ENCODE peak calls at places on chromosomes 4 and X, in five cellular contexts. One of them, this sample, is unnamed.

GRCh38 chr4:163072222-163072621 is 94.5 kb downstream of the NAF1 start:
- DNase-seq in H1: no peak
- DNase-seq in K562: no peak
- DNase-seq in GM12878: no peak
- DNase-seq in HepG2: no peak
- DNase-seq in this sample: no peak

GRCh38 chr4:145935253-145936141 is 3.1 kb downstream of the ZNF827 start:
- DNase-seq in GM12878: peak; percentile 48
- DNase-seq in H1: no peak
- DNase-seq in K562: no peak
- DNase-seq in HepG2: peak; percentile 61
- DNase-seq in this sample: no peak

GRCh38 chr4:72954811-72955210 is 114.7 kb downstream of the COX18 start:
- DNase-seq in K562: no peak
- DNase-seq in GM12878: no peak
- DNase-seq in HepG2: no peak
- DNase-seq in H1: no peak
- DNase-seq in this sample: no peak

GRCh38 chr4:185564355-185564754 is 29.0 kb upstream of the PDLIM3 start:
- DNase-seq in H1: no peak
- DNase-seq in K562: no peak
- DNase-seq in HepG2: no peak
- DNase-seq in GM12878: no peak
- DNase-seq in this sample: no peak

GRCh38 chrX:115491766-115492165 is 69.2 kb upstream of the PLS3 start:
- DNase-seq in H1: no peak
- DNase-seq in HepG2: no peak
- DNase-seq in K562: no peak
- DNase-seq in GM12878: no peak
- DNase-seq in this sample: no peak

GRCh38 chr4:86498560-86499166 is 95.5 kb upstream of the PTPN13 start:
- DNase-seq in H1: no peak
- DNase-seq in GM12878: no peak
- DNase-seq in HepG2: peak; percentile 7
- DNase-seq in K562: peak; percentile 52
- DNase-seq in this sample: peak; percentile 47

GRCh38 chr4:106246441-106246840 is 69.6 kb downstream of the TBCK start:
- DNase-seq in HepG2: no peak
- DNase-seq in K562: no peak
- DNase-seq in H1: no peak
- DNase-seq in GM12878: no peak
- DNase-seq in this sample: no peak

GRCh38 chr4:47642985-47643745 is 158.1 kb downstream of the ATP10D start:
- DNase-seq in GM12878: no peak
- DNase-seq in HepG2: no peak
- DNase-seq in H1: no peak
- DNase-seq in K562: no peak
- DNase-seq in this sample: no peak

GRCh38 chrX:128365523-128365922 is 313.3 kb upstream of the ACTRT1 start:
- DNase-seq in H1: no peak
- DNase-seq in GM12878: no peak
- DNase-seq in K562: no peak
- DNase-seq in HepG2: peak; percentile 4
- DNase-seq in this sample: no peak

GRCh38 chr4:122978109-122978508 is 55.7 kb upstream of the NUDT6 start:
- DNase-seq in H1: no peak
- DNase-seq in K562: no peak
- DNase-seq in GM12878: no peak
- DNase-seq in HepG2: no peak
- DNase-seq in this sample: no peak

GRCh38 chr4:2071912-2072867 is 13.1 kb downstream of the NAT8L start:
- DNase-seq in GM12878: no peak
- DNase-seq in K562: no peak
- DNase-seq in H1: no peak
- DNase-seq in HepG2: peak; percentile 82
- DNase-seq in this sample: no peak

GRCh38 chrX:43970528-43970927 is 2.7 kb downstream of the NDP start:
- DNase-seq in HepG2: no peak
- DNase-seq in H1: no peak
- DNase-seq in K562: no peak
- DNase-seq in GM12878: no peak
- DNase-seq in this sample: no peak

GRCh38 chrX:79366888-79367749 is at the start of gene ITM2A:
- DNase-seq in HepG2: no peak
- DNase-seq in H1: peak; percentile 15
- DNase-seq in GM12878: no peak
- DNase-seq in K562: peak; percentile 47
- DNase-seq in this sample: no peak

GRCh38 chrX:53313746-53314105 is 32.3 kb upstream of the IQSEC2 start:
- DNase-seq in GM12878: no peak
- DNase-seq in HepG2: no peak
- DNase-seq in K562: no peak
- DNase-seq in H1: no peak
- DNase-seq in this sample: no peak

GRCh38 chr4:147617841-147618421 is 734 bp downstream of the TMEM184C start:
- DNase-seq in GM12878: peak; percentile 2
- DNase-seq in K562: no peak
- DNase-seq in H1: no peak
- DNase-seq in HepG2: no peak
- DNase-seq in this sample: no peak

GRCh38 chrX:42519666-42520231 is 258.2 kb downstream of the PPP1R2C start:
- DNase-seq in GM12878: no peak
- DNase-seq in H1: no peak
- DNase-seq in HepG2: no peak
- DNase-seq in K562: peak; percentile 4
- DNase-seq in this sample: no peak

GRCh38 chr4:169314906-169315305 is 44.1 kb upstream of the SH3RF1 start:
- DNase-seq in H1: no peak
- DNase-seq in K562: no peak
- DNase-seq in GM12878: no peak
- DNase-seq in HepG2: peak; percentile 91
- DNase-seq in this sample: peak; percentile 37

DNA sequence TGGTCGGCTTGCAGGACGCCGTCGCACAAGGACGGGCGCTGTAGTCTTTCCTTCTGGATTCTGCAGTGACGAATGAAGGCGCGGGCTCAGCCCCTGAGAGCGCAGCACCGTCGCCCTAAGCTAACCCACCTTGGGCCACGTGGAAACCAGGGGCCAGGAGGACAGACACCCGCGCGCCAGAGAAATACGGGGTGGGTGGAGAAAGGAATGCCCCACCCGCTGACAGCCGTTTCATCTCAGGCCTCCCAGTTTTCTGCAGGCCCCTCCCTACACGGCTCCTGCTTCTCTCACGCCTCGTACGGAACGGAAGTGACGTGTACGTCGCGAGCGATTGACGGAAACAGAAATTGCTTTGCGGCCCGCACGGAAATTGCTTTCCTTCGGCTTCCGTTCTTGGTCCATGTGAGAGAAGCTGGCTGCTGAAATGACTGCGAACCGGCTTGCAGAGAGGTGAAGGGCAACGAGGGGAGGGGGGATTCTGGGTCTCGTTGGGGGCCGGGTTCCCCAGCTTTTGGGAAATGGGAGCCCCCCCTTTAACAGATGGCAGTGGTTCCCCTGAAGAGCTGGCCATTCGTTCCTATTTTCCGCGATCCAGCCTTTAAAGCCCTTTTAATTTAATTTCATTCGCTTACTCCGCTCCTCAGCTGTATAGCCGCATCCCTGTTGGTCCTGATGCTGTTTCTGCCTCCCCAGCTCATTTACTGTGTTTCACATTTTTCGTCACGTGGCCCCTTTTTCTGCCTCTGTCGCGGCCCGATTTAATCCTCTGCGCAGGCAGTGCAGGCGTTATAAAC is at the start of gene UTP14A:
- DNase-seq in HepG2: peak; percentile 87
- DNase-seq in GM12878: peak; percentile 68
- DNase-seq in H1: peak; percentile 64
- DNase-seq in K562: peak; percentile 87
- DNase-seq in this sample: peak; percentile 86
- TF ChIP-seq POLR2A in HepG2: peak; percentile 67
- TF ChIP-seq POLR2A in GM12878: peak; percentile 76
- TF ChIP-seq POLR2A in H1: peak; percentile 87
- TF ChIP-seq POLR2A in K562: peak; percentile 92
- TF ChIP-seq POLR2A in this sample: peak; percentile 46

GRCh38 chrX:37331546-37331945 is 17.6 kb upstream of the PRRG1 start:
- DNase-seq in GM12878: no peak
- DNase-seq in K562: no peak
- DNase-seq in HepG2: no peak
- DNase-seq in H1: no peak
- DNase-seq in this sample: no peak

GRCh38 chrX:37330642-37331041 is 18.5 kb upstream of the PRRG1 start:
- DNase-seq in H1: no peak
- DNase-seq in K562: no peak
- DNase-seq in HepG2: no peak
- DNase-seq in GM12878: no peak
- DNase-seq in this sample: no peak

GRCh38 chrX:37332987-37333658 is 16.0 kb upstream of the PRRG1 start:
- DNase-seq in H1: no peak
- DNase-seq in GM12878: no peak
- DNase-seq in K562: no peak
- DNase-seq in HepG2: no peak
- DNase-seq in this sample: no peak
- TF ChIP-seq YY1 in H1: no peak
- TF ChIP-seq YY1 in GM12878: no peak
- TF ChIP-seq YY1 in K562: no peak
- TF ChIP-seq YY1 in HepG2: no peak
- TF ChIP-seq YY1 in this sample: no peak

GRCh38 chr4:119593698-119594097 is 34.9 kb downstream of the PDE5A start:
- DNase-seq in H1: no peak
- DNase-seq in K562: no peak
- DNase-seq in GM12878: no peak
- DNase-seq in HepG2: no peak
- DNase-seq in this sample: no peak
- TF ChIP-seq SIN3A in H1: no peak
- TF ChIP-seq SIN3A in K562: no peak
- TF ChIP-seq SIN3A in GM12878: no peak
- TF ChIP-seq SIN3A in HepG2: no peak
- TF ChIP-seq SIN3A in this sample: no peak

GRCh38 chrX:40172169-40172979 is 74.6 kb upstream of the BCOR start:
- DNase-seq in K562: peak; percentile 76
- DNase-seq in GM12878: no peak
- DNase-seq in HepG2: no peak
- DNase-seq in H1: no peak
- DNase-seq in this sample: no peak
- TF ChIP-seq POLR2A in K562: peak; percentile 67
- TF ChIP-seq POLR2A in GM12878: peak; percentile 65
- TF ChIP-seq POLR2A in HepG2: no peak
- TF ChIP-seq POLR2A in H1: no peak
- TF ChIP-seq POLR2A in this sample: no peak

GRCh38 chrX:3549442-3549875 is 164.0 kb downstream of the PRKX start:
- DNase-seq in HepG2: no peak
- DNase-seq in H1: no peak
- DNase-seq in K562: no peak
- DNase-seq in GM12878: no peak
- DNase-seq in this sample: no peak
- TF ChIP-seq YY1 in HepG2: no peak
- TF ChIP-seq YY1 in H1: no peak
- TF ChIP-seq YY1 in K562: no peak
- TF ChIP-seq YY1 in GM12878: no peak
- TF ChIP-seq YY1 in this sample: no peak

GRCh38 chrX:130772313-130773140 is 130.5 kb downstream of the ENOX2 start:
- DNase-seq in HepG2: peak; percentile 0
- DNase-seq in GM12878: no peak
- DNase-seq in H1: no peak
- DNase-seq in K562: no peak
- DNase-seq in this sample: no peak
- TF ChIP-seq SIN3A in HepG2: no peak
- TF ChIP-seq SIN3A in GM12878: no peak
- TF ChIP-seq SIN3A in H1: no peak
- TF ChIP-seq SIN3A in K562: no peak
- TF ChIP-seq SIN3A in this sample: no peak

GRCh38 chr4:120754590-120754989 is 167.9 kb downstream of the PRDM5 start:
- DNase-seq in GM12878: no peak
- DNase-seq in H1: no peak
- DNase-seq in HepG2: no peak
- DNase-seq in K562: no peak
- DNase-seq in this sample: no peak

GRCh38 chr4:120750152-120750525 is 172.4 kb downstream of the PRDM5 start:
- DNase-seq in GM12878: no peak
- DNase-seq in K562: no peak
- DNase-seq in H1: no peak
- DNase-seq in HepG2: no peak
- DNase-seq in this sample: no peak

GRCh38 chr4:120755864-120756263 is 166.7 kb downstream of the PRDM5 start:
- DNase-seq in H1: no peak
- DNase-seq in K562: no peak
- DNase-seq in GM12878: no peak
- DNase-seq in HepG2: no peak
- DNase-seq in this sample: no peak

GRCh38 chr4:120749445-120750151 is 172.9 kb downstream of the PRDM5 start:
- DNase-seq in HepG2: no peak
- DNase-seq in H1: no peak
- DNase-seq in GM12878: peak; percentile 83
- DNase-seq in K562: no peak
- DNase-seq in this sample: no peak

GRCh38 chr4:120753854-120754253 is 168.7 kb downstream of the PRDM5 start:
- DNase-seq in GM12878: no peak
- DNase-seq in HepG2: no peak
- DNase-seq in H1: no peak
- DNase-seq in K562: no peak
- DNase-seq in this sample: no peak
- TF ChIP-seq POLR2A in GM12878: no peak
- TF ChIP-seq POLR2A in HepG2: no peak
- TF ChIP-seq POLR2A in H1: no peak
- TF ChIP-seq POLR2A in K562: no peak
- TF ChIP-seq POLR2A in this sample: no peak

GRCh38 chr4:124903995-124904722 is 191.6 kb upstream of the ANKRD50 start:
- DNase-seq in K562: no peak
- DNase-seq in GM12878: no peak
- DNase-seq in H1: no peak
- DNase-seq in HepG2: no peak
- DNase-seq in this sample: peak; percentile 47
- TF ChIP-seq YY1 in K562: no peak
- TF ChIP-seq YY1 in GM12878: no peak
- TF ChIP-seq YY1 in H1: no peak
- TF ChIP-seq YY1 in HepG2: no peak
- TF ChIP-seq YY1 in this sample: peak; percentile 75

GRCh38 chrX:154547245-154548027 is at the start of gene IKBKG:
- DNase-seq in H1: peak; percentile 54
- DNase-seq in GM12878: peak; percentile 57
- DNase-seq in K562: peak; percentile 82
- DNase-seq in HepG2: peak; percentile 77
- DNase-seq in this sample: peak; percentile 72
- TF ChIP-seq SIN3A in H1: no peak
- TF ChIP-seq SIN3A in GM12878: peak; percentile 6
- TF ChIP-seq SIN3A in K562: peak; percentile 43
- TF ChIP-seq SIN3A in HepG2: peak; percentile 69
- TF ChIP-seq SIN3A in this sample: no peak

DNA sequence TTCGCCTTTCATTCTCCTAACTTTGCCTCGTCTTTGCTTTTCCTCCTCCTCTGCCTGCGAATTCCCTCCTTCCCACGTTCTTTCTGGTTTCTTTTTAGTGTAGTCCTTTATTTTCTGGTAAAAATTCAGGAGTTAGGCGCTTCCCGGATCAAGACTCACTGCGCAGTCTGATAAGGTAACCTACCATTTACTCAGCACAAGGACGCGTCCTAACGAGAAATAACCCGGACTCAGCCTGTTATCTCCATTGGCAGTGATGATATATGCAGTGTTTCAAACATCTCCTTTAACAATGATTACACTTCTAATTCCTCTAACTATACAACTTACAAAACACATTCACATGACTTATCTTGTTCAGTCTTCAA is 357 bp upstream of the ETNPPL start:
- DNase-seq in GM12878: no peak
- DNase-seq in K562: no peak
- DNase-seq in H1: no peak
- DNase-seq in HepG2: no peak
- DNase-seq in this sample: no peak
- TF ChIP-seq POLR2A in GM12878: no peak
- TF ChIP-seq POLR2A in K562: no peak
- TF ChIP-seq POLR2A in H1: no peak
- TF ChIP-seq POLR2A in HepG2: no peak
- TF ChIP-seq POLR2A in this sample: no peak